ENCODE peak calls at places on chromosomes 12 and 14, in six cellular contexts. One of them, this sample, is unnamed.

GRCh38 chr14:100902295-100902694 is 1.2 kb downstream of the RTL1 start:
- DNase-seq in HCT116: peak
- DNase-seq in SK-N-SH: peak
- DNase-seq in HL-60: no peak
- DNase-seq in stomach: no peak
- DNase-seq in GM12891: no peak
- DNase-seq in this sample: no peak

GRCh38 chr12:82648510-82648909 is 38.2 kb upstream of the TMTC2 start:
- DNase-seq in SK-N-SH: no peak
- DNase-seq in GM12891: no peak
- DNase-seq in stomach: no peak
- DNase-seq in HL-60: no peak
- DNase-seq in HCT116: no peak
- DNase-seq in this sample: no peak

GRCh38 chr14:33686218-33686617 is 264.7 kb downstream of the EGLN3 start:
- DNase-seq in GM12891: no peak
- DNase-seq in stomach: no peak
- DNase-seq in HCT116: no peak
- DNase-seq in HL-60: no peak
- DNase-seq in SK-N-SH: no peak
- DNase-seq in this sample: no peak

GRCh38 chr12:117596968-117597367 is 235.5 kb upstream of the NOS1 start:
- DNase-seq in GM12891: no peak
- DNase-seq in HCT116: no peak
- DNase-seq in HL-60: no peak
- DNase-seq in SK-N-SH: no peak
- DNase-seq in stomach: no peak
- DNase-seq in this sample: no peak

GRCh38 chr14:36663404-36664321 is 2.0 kb downstream of the PAX9 start:
- DNase-seq in GM12891: no peak
- DNase-seq in SK-N-SH: no peak
- DNase-seq in stomach: no peak
- DNase-seq in HCT116: no peak
- DNase-seq in HL-60: no peak
- DNase-seq in this sample: no peak

GRCh38 chr14:61240206-61240605 is 40.9 kb downstream of the TMEM30B start:
- DNase-seq in SK-N-SH: no peak
- DNase-seq in HCT116: no peak
- DNase-seq in stomach: no peak
- DNase-seq in GM12891: no peak
- DNase-seq in HL-60: no peak
- DNase-seq in this sample: no peak

GRCh38 chr14:32209471-32209870 is 6.4 kb upstream of the RNU6-8 start:
- DNase-seq in GM12891: no peak
- DNase-seq in stomach: no peak
- DNase-seq in SK-N-SH: no peak
- DNase-seq in HL-60: no peak
- DNase-seq in HCT116: no peak
- DNase-seq in this sample: no peak

GRCh38 chr12:105256921-105257320 is 20.9 kb upstream of the APPL2 start:
- DNase-seq in SK-N-SH: no peak
- DNase-seq in HL-60: no peak
- DNase-seq in GM12891: no peak
- DNase-seq in HCT116: no peak
- DNase-seq in stomach: no peak
- DNase-seq in this sample: no peak

GRCh38 chr12:45727994-45728624 is 1.4 kb upstream of the ARID2 start:
- DNase-seq in HL-60: no peak
- DNase-seq in stomach: no peak
- DNase-seq in HCT116: no peak
- DNase-seq in GM12891: no peak
- DNase-seq in SK-N-SH: no peak
- DNase-seq in this sample: no peak

GRCh38 chr12:11071414-11071813 is 9.3 kb upstream of the TAS2R46 start:
- DNase-seq in HL-60: no peak
- DNase-seq in HCT116: no peak
- DNase-seq in GM12891: no peak
- DNase-seq in SK-N-SH: no peak
- DNase-seq in stomach: peak
- DNase-seq in this sample: no peak

GRCh38 chr12:28975564-28976340 is 173.3 kb upstream of the FAR2 start:
- DNase-seq in HCT116: no peak
- DNase-seq in GM12891: no peak
- DNase-seq in HL-60: no peak
- DNase-seq in stomach: no peak
- DNase-seq in SK-N-SH: no peak
- DNase-seq in this sample: no peak

GRCh38 chr14:68978550-68978911 is 571 bp downstream of the ACTN1 start:
- DNase-seq in SK-N-SH: peak
- DNase-seq in HL-60: peak
- DNase-seq in GM12891: peak
- DNase-seq in HCT116: no peak
- DNase-seq in stomach: peak
- DNase-seq in this sample: peak

GRCh38 chr14:33634631-33635030 is 316.2 kb downstream of the EGLN3 start:
- DNase-seq in SK-N-SH: no peak
- DNase-seq in HCT116: no peak
- DNase-seq in stomach: no peak
- DNase-seq in GM12891: no peak
- DNase-seq in HL-60: no peak
- DNase-seq in this sample: no peak

GRCh38 chr12:121663610-121663929 is 5.9 kb downstream of the MORN3 start:
- DNase-seq in SK-N-SH: no peak
- DNase-seq in HL-60: no peak
- DNase-seq in stomach: no peak
- DNase-seq in GM12891: no peak
- DNase-seq in HCT116: no peak
- DNase-seq in this sample: no peak

GRCh38 chr12:66493841-66494240 is 185.0 kb downstream of the GRIP1 start:
- DNase-seq in GM12891: no peak
- DNase-seq in HCT116: no peak
- DNase-seq in SK-N-SH: no peak
- DNase-seq in HL-60: no peak
- DNase-seq in stomach: no peak
- DNase-seq in this sample: no peak

GRCh38 chr12:71061451-71061850 is 96.3 kb downstream of the TSPAN8 start:
- DNase-seq in stomach: no peak
- DNase-seq in GM12891: no peak
- DNase-seq in SK-N-SH: no peak
- DNase-seq in HL-60: no peak
- DNase-seq in HCT116: no peak
- DNase-seq in this sample: no peak

GRCh38 chr12:7638764-7639570 is 26.7 kb downstream of the APOBEC1 start:
- DNase-seq in stomach: peak
- DNase-seq in SK-N-SH: peak
- DNase-seq in GM12891: peak
- DNase-seq in HCT116: peak
- DNase-seq in HL-60: peak
- DNase-seq in this sample: peak

GRCh38 chr12:57389033-57389432 is 41.8 kb downstream of the R3HDM2 start:
- DNase-seq in HL-60: no peak
- DNase-seq in SK-N-SH: no peak
- DNase-seq in stomach: no peak
- DNase-seq in GM12891: no peak
- DNase-seq in HCT116: peak
- DNase-seq in this sample: no peak

GRCh38 chr14:64704145-64704742 is at the start of gene PLEKHG3:
- DNase-seq in HL-60: peak
- DNase-seq in SK-N-SH: peak
- DNase-seq in stomach: peak
- DNase-seq in HCT116: no peak
- DNase-seq in GM12891: no peak
- DNase-seq in this sample: peak

GRCh38 chr12:119649202-119649808 is 18.6 kb upstream of the PRKAB1 start:
- DNase-seq in SK-N-SH: peak
- DNase-seq in HCT116: no peak
- DNase-seq in stomach: no peak
- DNase-seq in GM12891: peak
- DNase-seq in HL-60: no peak
- DNase-seq in this sample: no peak

GRCh38 chr14:92252291-92252690 is 70.7 kb upstream of the SLC24A4 start:
- DNase-seq in HCT116: no peak
- DNase-seq in SK-N-SH: no peak
- DNase-seq in GM12891: no peak
- DNase-seq in HL-60: no peak
- DNase-seq in stomach: no peak
- DNase-seq in this sample: no peak

GRCh38 chr12:69679119-69679518 is 20.0 kb downstream of the BEST3 start:
- DNase-seq in HL-60: no peak
- DNase-seq in HCT116: no peak
- DNase-seq in SK-N-SH: no peak
- DNase-seq in stomach: no peak
- DNase-seq in GM12891: no peak
- DNase-seq in this sample: no peak

GRCh38 chr12:124543591-124544310 is 23.7 kb downstream of the NCOR2 start:
- DNase-seq in stomach: no peak
- DNase-seq in HL-60: no peak
- DNase-seq in SK-N-SH: peak
- DNase-seq in HCT116: no peak
- DNase-seq in GM12891: no peak
- DNase-seq in this sample: no peak

GRCh38 chr14:92686763-92687427 is 61.5 kb downstream of the LGMN start:
- DNase-seq in GM12891: peak
- DNase-seq in HCT116: peak
- DNase-seq in SK-N-SH: peak
- DNase-seq in stomach: peak
- DNase-seq in HL-60: no peak
- DNase-seq in this sample: peak

GRCh38 chr12:91094036-91094660 is 17.1 kb downstream of the LUM start:
- DNase-seq in SK-N-SH: no peak
- DNase-seq in HCT116: no peak
- DNase-seq in HL-60: no peak
- DNase-seq in GM12891: no peak
- DNase-seq in stomach: no peak
- DNase-seq in this sample: no peak

GRCh38 chr14:21476925-21477681 is at the start of the genes RAB2B and TOX4:
- DNase-seq in GM12891: peak
- DNase-seq in HL-60: peak
- DNase-seq in stomach: peak
- DNase-seq in HCT116: peak
- DNase-seq in SK-N-SH: peak
- DNase-seq in this sample: peak
- TF ChIP-seq POLR2AphosphoS5 in GM12891: peak
- TF ChIP-seq POLR2AphosphoS5 in HL-60: peak
- TF ChIP-seq POLR2AphosphoS5 in stomach: peak
- TF ChIP-seq POLR2AphosphoS5 in HCT116: peak
- TF ChIP-seq POLR2AphosphoS5 in SK-N-SH: peak
- TF ChIP-seq POLR2AphosphoS5 in this sample: peak

GRCh38 chr12:79895804-79896203 is 39.1 kb downstream of the PPP1R12A start:
- DNase-seq in HCT116: no peak
- DNase-seq in SK-N-SH: no peak
- DNase-seq in GM12891: no peak
- DNase-seq in HL-60: no peak
- DNase-seq in stomach: no peak
- DNase-seq in this sample: no peak
- TF ChIP-seq POLR2AphosphoS5 in HCT116: no peak
- TF ChIP-seq POLR2AphosphoS5 in SK-N-SH: no peak
- TF ChIP-seq POLR2AphosphoS5 in GM12891: no peak
- TF ChIP-seq POLR2AphosphoS5 in HL-60: no peak
- TF ChIP-seq POLR2AphosphoS5 in stomach: no peak
- TF ChIP-seq POLR2AphosphoS5 in this sample: no peak

DNA sequence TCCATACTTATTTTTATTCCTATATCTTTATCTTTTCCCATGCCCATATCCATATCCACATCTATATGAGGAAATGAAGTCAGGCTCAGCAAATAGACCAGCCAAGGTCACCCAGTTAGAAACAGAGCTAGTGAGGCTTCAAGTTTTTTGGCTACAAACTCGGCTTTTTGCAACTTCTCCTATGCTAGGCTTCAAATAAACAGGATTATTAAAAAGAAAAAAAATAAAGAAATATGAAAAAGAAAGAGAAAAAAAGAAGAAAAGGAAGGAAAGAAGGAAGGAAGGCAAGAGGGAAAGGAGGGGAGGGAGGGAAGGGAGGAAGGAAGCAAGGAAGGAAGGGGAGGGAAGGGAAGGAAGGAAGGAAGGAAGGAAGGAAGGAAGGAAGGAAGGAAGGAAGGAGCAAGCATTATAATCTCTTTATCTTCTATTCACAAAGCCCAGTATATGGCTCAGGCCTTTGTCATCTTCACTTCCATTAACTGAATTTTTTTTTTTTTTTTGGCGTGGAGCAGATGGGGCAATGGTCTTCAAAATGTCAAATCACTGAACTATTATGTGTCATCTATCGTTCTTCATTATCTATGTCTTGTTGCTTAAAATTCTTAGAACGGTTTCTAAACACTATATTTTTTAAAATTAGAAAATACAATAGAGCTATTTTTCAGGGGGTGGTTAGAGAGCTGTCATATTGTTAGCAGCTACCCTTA is 418.2 kb downstream of the VRK1 start:
- DNase-seq in SK-N-SH: no peak
- DNase-seq in HL-60: no peak
- DNase-seq in HCT116: no peak
- DNase-seq in stomach: no peak
- DNase-seq in GM12891: no peak
- DNase-seq in this sample: no peak
- TF ChIP-seq POLR2AphosphoS5 in SK-N-SH: no peak
- TF ChIP-seq POLR2AphosphoS5 in HL-60: no peak
- TF ChIP-seq POLR2AphosphoS5 in HCT116: no peak
- TF ChIP-seq POLR2AphosphoS5 in stomach: no peak
- TF ChIP-seq POLR2AphosphoS5 in GM12891: no peak
- TF ChIP-seq POLR2AphosphoS5 in this sample: no peak

GRCh38 chr14:104172880-104173279 is 34.5 kb downstream of the KIF26A start:
- DNase-seq in stomach: no peak
- DNase-seq in HCT116: no peak
- DNase-seq in SK-N-SH: no peak
- DNase-seq in HL-60: no peak
- DNase-seq in GM12891: no peak
- DNase-seq in this sample: no peak

GRCh38 chr14:104172349-104172748 is 34.0 kb downstream of the KIF26A start:
- DNase-seq in HCT116: no peak
- DNase-seq in GM12891: no peak
- DNase-seq in HL-60: no peak
- DNase-seq in SK-N-SH: no peak
- DNase-seq in stomach: no peak
- DNase-seq in this sample: no peak

GRCh38 chr14:104171029-104171697 is 32.8 kb downstream of the KIF26A start:
- DNase-seq in stomach: peak
- DNase-seq in HL-60: no peak
- DNase-seq in HCT116: no peak
- DNase-seq in SK-N-SH: no peak
- DNase-seq in GM12891: no peak
- DNase-seq in this sample: no peak

GRCh38 chr14:104174051-104174450 is 35.7 kb downstream of the KIF26A start:
- DNase-seq in HCT116: no peak
- DNase-seq in SK-N-SH: no peak
- DNase-seq in HL-60: no peak
- DNase-seq in GM12891: no peak
- DNase-seq in stomach: no peak
- DNase-seq in this sample: no peak

DNA sequence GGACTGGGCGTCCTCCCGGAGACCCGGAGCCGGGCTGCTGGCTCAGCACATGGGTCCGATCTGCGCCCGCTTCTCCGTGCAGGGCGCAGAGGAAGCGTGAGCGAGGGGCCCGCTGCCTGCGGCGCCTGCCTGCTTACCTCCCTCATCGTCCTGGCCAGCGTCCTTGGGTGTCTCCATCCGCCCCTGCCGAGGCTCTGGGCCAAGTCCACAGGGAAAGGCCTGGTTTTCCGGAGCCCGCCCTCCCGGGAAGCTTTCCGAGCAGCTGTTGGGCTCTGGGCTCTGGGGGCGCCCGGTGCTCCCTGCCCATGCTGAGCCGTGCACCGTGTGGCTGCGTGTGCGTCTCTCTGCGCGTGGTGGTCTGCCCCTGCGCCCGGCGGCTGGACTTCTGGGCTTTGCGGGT is 33.6 kb downstream of the KIF26A start:
- DNase-seq in GM12891: no peak
- DNase-seq in HCT116: no peak
- DNase-seq in SK-N-SH: no peak
- DNase-seq in HL-60: no peak
- DNase-seq in stomach: peak
- DNase-seq in this sample: no peak
- TF ChIP-seq POLR2AphosphoS5 in GM12891: no peak
- TF ChIP-seq POLR2AphosphoS5 in HCT116: no peak
- TF ChIP-seq POLR2AphosphoS5 in SK-N-SH: no peak
- TF ChIP-seq POLR2AphosphoS5 in HL-60: no peak
- TF ChIP-seq POLR2AphosphoS5 in stomach: no peak
- TF ChIP-seq POLR2AphosphoS5 in this sample: no peak

This sample was measured in breast epithelium.